ENCODE peak calls at places on chromosomes 5 and 9, in six cellular contexts. One of them, this sample, is unnamed.

GRCh38 chr9:24118170-24118569 is 292.1 kb upstream of the ELAVL2 start:
- DNase-seq in stimulated activated naive CD8-positive, alpha-beta T cell treated with anti-CD3 and anti-CD28 coated beads, Interleukin-15, amount 100 ng/mL, for 72 hours: no peak
- DNase-seq in activated naive CD4-positive, alpha-beta T cell: no peak
- DNase-seq in CD8-positive, alpha-beta memory T cell: no peak
- DNase-seq in fibroblast of pulmonary artery: no peak
- DNase-seq in stimulated activated CD4-positive, alpha-beta T cell treated with anti-CD3 and anti-CD28 coated beads, Interleukin-2, amount 100 ng/mL, for 48 hours: no peak
- DNase-seq in this sample: no peak

GRCh38 chr5:173554989-173555705 is 61.3 kb downstream of the BOD1 start:
- DNase-seq in fibroblast of pulmonary artery: no peak
- DNase-seq in stimulated activated CD4-positive, alpha-beta T cell treated with anti-CD3 and anti-CD28 coated beads, Interleukin-2, amount 100 ng/mL, for 48 hours: no peak
- DNase-seq in activated naive CD4-positive, alpha-beta T cell: no peak
- DNase-seq in stimulated activated naive CD8-positive, alpha-beta T cell treated with anti-CD3 and anti-CD28 coated beads, Interleukin-15, amount 100 ng/mL, for 72 hours: no peak
- DNase-seq in CD8-positive, alpha-beta memory T cell: no peak
- DNase-seq in this sample: no peak

GRCh38 chr5:147534172-147534951 is 24.5 kb upstream of the DPYSL3 start:
- DNase-seq in stimulated activated CD4-positive, alpha-beta T cell treated with anti-CD3 and anti-CD28 coated beads, Interleukin-2, amount 100 ng/mL, for 48 hours: no peak
- DNase-seq in CD8-positive, alpha-beta memory T cell: no peak
- DNase-seq in activated naive CD4-positive, alpha-beta T cell: no peak
- DNase-seq in stimulated activated naive CD8-positive, alpha-beta T cell treated with anti-CD3 and anti-CD28 coated beads, Interleukin-15, amount 100 ng/mL, for 72 hours: no peak
- DNase-seq in fibroblast of pulmonary artery: peak
- DNase-seq in this sample: peak

GRCh38 chr9:89060790-89061189 is 69.5 kb downstream of the S1PR3 start:
- DNase-seq in activated naive CD4-positive, alpha-beta T cell: no peak
- DNase-seq in stimulated activated CD4-positive, alpha-beta T cell treated with anti-CD3 and anti-CD28 coated beads, Interleukin-2, amount 100 ng/mL, for 48 hours: no peak
- DNase-seq in stimulated activated naive CD8-positive, alpha-beta T cell treated with anti-CD3 and anti-CD28 coated beads, Interleukin-15, amount 100 ng/mL, for 72 hours: no peak
- DNase-seq in fibroblast of pulmonary artery: no peak
- DNase-seq in CD8-positive, alpha-beta memory T cell: no peak
- DNase-seq in this sample: no peak

GRCh38 chr5:163105456-163105855 is 331.9 kb upstream of the CCNG1 start:
- DNase-seq in CD8-positive, alpha-beta memory T cell: no peak
- DNase-seq in activated naive CD4-positive, alpha-beta T cell: no peak
- DNase-seq in stimulated activated CD4-positive, alpha-beta T cell treated with anti-CD3 and anti-CD28 coated beads, Interleukin-2, amount 100 ng/mL, for 48 hours: no peak
- DNase-seq in stimulated activated naive CD8-positive, alpha-beta T cell treated with anti-CD3 and anti-CD28 coated beads, Interleukin-15, amount 100 ng/mL, for 72 hours: no peak
- DNase-seq in fibroblast of pulmonary artery: no peak
- DNase-seq in this sample: peak

GRCh38 chr5:89826938-89827337 is 582.6 kb downstream of the CETN3 start:
- DNase-seq in stimulated activated naive CD8-positive, alpha-beta T cell treated with anti-CD3 and anti-CD28 coated beads, Interleukin-15, amount 100 ng/mL, for 72 hours: no peak
- DNase-seq in fibroblast of pulmonary artery: no peak
- DNase-seq in activated naive CD4-positive, alpha-beta T cell: no peak
- DNase-seq in stimulated activated CD4-positive, alpha-beta T cell treated with anti-CD3 and anti-CD28 coated beads, Interleukin-2, amount 100 ng/mL, for 48 hours: no peak
- DNase-seq in CD8-positive, alpha-beta memory T cell: no peak
- DNase-seq in this sample: no peak

GRCh38 chr9:36165766-36166149 is 3.4 kb upstream of the CCIN start:
- DNase-seq in fibroblast of pulmonary artery: peak
- DNase-seq in stimulated activated CD4-positive, alpha-beta T cell treated with anti-CD3 and anti-CD28 coated beads, Interleukin-2, amount 100 ng/mL, for 48 hours: no peak
- DNase-seq in CD8-positive, alpha-beta memory T cell: no peak
- DNase-seq in stimulated activated naive CD8-positive, alpha-beta T cell treated with anti-CD3 and anti-CD28 coated beads, Interleukin-15, amount 100 ng/mL, for 72 hours: no peak
- DNase-seq in activated naive CD4-positive, alpha-beta T cell: no peak
- DNase-seq in this sample: peak

GRCh38 chr9:90034071-90034470 is 429.3 kb downstream of the GADD45G start:
- DNase-seq in stimulated activated CD4-positive, alpha-beta T cell treated with anti-CD3 and anti-CD28 coated beads, Interleukin-2, amount 100 ng/mL, for 48 hours: no peak
- DNase-seq in stimulated activated naive CD8-positive, alpha-beta T cell treated with anti-CD3 and anti-CD28 coated beads, Interleukin-15, amount 100 ng/mL, for 72 hours: no peak
- DNase-seq in fibroblast of pulmonary artery: no peak
- DNase-seq in CD8-positive, alpha-beta memory T cell: no peak
- DNase-seq in activated naive CD4-positive, alpha-beta T cell: no peak
- DNase-seq in this sample: no peak

GRCh38 chr5:84715087-84715486 is 330.4 kb upstream of the EDIL3 start:
- DNase-seq in stimulated activated naive CD8-positive, alpha-beta T cell treated with anti-CD3 and anti-CD28 coated beads, Interleukin-15, amount 100 ng/mL, for 72 hours: no peak
- DNase-seq in CD8-positive, alpha-beta memory T cell: no peak
- DNase-seq in stimulated activated CD4-positive, alpha-beta T cell treated with anti-CD3 and anti-CD28 coated beads, Interleukin-2, amount 100 ng/mL, for 48 hours: no peak
- DNase-seq in activated naive CD4-positive, alpha-beta T cell: no peak
- DNase-seq in fibroblast of pulmonary artery: peak
- DNase-seq in this sample: peak

GRCh38 chr9:127283917-127284316 is 19.3 kb downstream of the GARNL3 start:
- DNase-seq in activated naive CD4-positive, alpha-beta T cell: no peak
- DNase-seq in fibroblast of pulmonary artery: peak
- DNase-seq in stimulated activated CD4-positive, alpha-beta T cell treated with anti-CD3 and anti-CD28 coated beads, Interleukin-2, amount 100 ng/mL, for 48 hours: no peak
- DNase-seq in CD8-positive, alpha-beta memory T cell: peak
- DNase-seq in stimulated activated naive CD8-positive, alpha-beta T cell treated with anti-CD3 and anti-CD28 coated beads, Interleukin-15, amount 100 ng/mL, for 72 hours: no peak
- DNase-seq in this sample: peak

GRCh38 chr5:35229076-35230042 is 928 bp downstream of the PRLR start:
- DNase-seq in stimulated activated CD4-positive, alpha-beta T cell treated with anti-CD3 and anti-CD28 coated beads, Interleukin-2, amount 100 ng/mL, for 48 hours: no peak
- DNase-seq in CD8-positive, alpha-beta memory T cell: no peak
- DNase-seq in fibroblast of pulmonary artery: no peak
- DNase-seq in activated naive CD4-positive, alpha-beta T cell: no peak
- DNase-seq in stimulated activated naive CD8-positive, alpha-beta T cell treated with anti-CD3 and anti-CD28 coated beads, Interleukin-15, amount 100 ng/mL, for 72 hours: peak
- DNase-seq in this sample: peak

GRCh38 chr5:68137451-68138190 is 77.9 kb upstream of the PIK3R1 start:
- DNase-seq in CD8-positive, alpha-beta memory T cell: no peak
- DNase-seq in fibroblast of pulmonary artery: no peak
- DNase-seq in activated naive CD4-positive, alpha-beta T cell: no peak
- DNase-seq in stimulated activated naive CD8-positive, alpha-beta T cell treated with anti-CD3 and anti-CD28 coated beads, Interleukin-15, amount 100 ng/mL, for 72 hours: no peak
- DNase-seq in stimulated activated CD4-positive, alpha-beta T cell treated with anti-CD3 and anti-CD28 coated beads, Interleukin-2, amount 100 ng/mL, for 48 hours: no peak
- DNase-seq in this sample: peak

GRCh38 chr5:132391870-132392269 is 22.4 kb downstream of the SLC22A5 start:
- DNase-seq in stimulated activated CD4-positive, alpha-beta T cell treated with anti-CD3 and anti-CD28 coated beads, Interleukin-2, amount 100 ng/mL, for 48 hours: no peak
- DNase-seq in CD8-positive, alpha-beta memory T cell: no peak
- DNase-seq in activated naive CD4-positive, alpha-beta T cell: no peak
- DNase-seq in stimulated activated naive CD8-positive, alpha-beta T cell treated with anti-CD3 and anti-CD28 coated beads, Interleukin-15, amount 100 ng/mL, for 72 hours: no peak
- DNase-seq in fibroblast of pulmonary artery: no peak
- DNase-seq in this sample: no peak

GRCh38 chr5:157566902-157567489 is 8.6 kb downstream of the ADAM19 start:
- DNase-seq in fibroblast of pulmonary artery: no peak
- DNase-seq in activated naive CD4-positive, alpha-beta T cell: no peak
- DNase-seq in stimulated activated naive CD8-positive, alpha-beta T cell treated with anti-CD3 and anti-CD28 coated beads, Interleukin-15, amount 100 ng/mL, for 72 hours: no peak
- DNase-seq in stimulated activated CD4-positive, alpha-beta T cell treated with anti-CD3 and anti-CD28 coated beads, Interleukin-2, amount 100 ng/mL, for 48 hours: no peak
- DNase-seq in CD8-positive, alpha-beta memory T cell: no peak
- DNase-seq in this sample: no peak

GRCh38 chr5:134396274-134396673 is 15.4 kb downstream of the CDKN2AIPNL start:
- DNase-seq in CD8-positive, alpha-beta memory T cell: no peak
- DNase-seq in activated naive CD4-positive, alpha-beta T cell: no peak
- DNase-seq in stimulated activated CD4-positive, alpha-beta T cell treated with anti-CD3 and anti-CD28 coated beads, Interleukin-2, amount 100 ng/mL, for 48 hours: no peak
- DNase-seq in stimulated activated naive CD8-positive, alpha-beta T cell treated with anti-CD3 and anti-CD28 coated beads, Interleukin-15, amount 100 ng/mL, for 72 hours: no peak
- DNase-seq in fibroblast of pulmonary artery: no peak
- DNase-seq in this sample: no peak

GRCh38 chr9:32839013-32839442 is 55.7 kb downstream of the TMEM215 start:
- DNase-seq in stimulated activated CD4-positive, alpha-beta T cell treated with anti-CD3 and anti-CD28 coated beads, Interleukin-2, amount 100 ng/mL, for 48 hours: no peak
- DNase-seq in CD8-positive, alpha-beta memory T cell: no peak
- DNase-seq in stimulated activated naive CD8-positive, alpha-beta T cell treated with anti-CD3 and anti-CD28 coated beads, Interleukin-15, amount 100 ng/mL, for 72 hours: no peak
- DNase-seq in activated naive CD4-positive, alpha-beta T cell: no peak
- DNase-seq in fibroblast of pulmonary artery: no peak
- DNase-seq in this sample: no peak

GRCh38 chr5:158878227-158878626 is 221.5 kb downstream of the EBF1 start:
- DNase-seq in CD8-positive, alpha-beta memory T cell: no peak
- DNase-seq in stimulated activated CD4-positive, alpha-beta T cell treated with anti-CD3 and anti-CD28 coated beads, Interleukin-2, amount 100 ng/mL, for 48 hours: no peak
- DNase-seq in fibroblast of pulmonary artery: no peak
- DNase-seq in stimulated activated naive CD8-positive, alpha-beta T cell treated with anti-CD3 and anti-CD28 coated beads, Interleukin-15, amount 100 ng/mL, for 72 hours: no peak
- DNase-seq in activated naive CD4-positive, alpha-beta T cell: no peak
- DNase-seq in this sample: no peak

GRCh38 chr9:134314950-134315715 is 11.1 kb upstream of the RXRA start:
- DNase-seq in CD8-positive, alpha-beta memory T cell: no peak
- DNase-seq in stimulated activated CD4-positive, alpha-beta T cell treated with anti-CD3 and anti-CD28 coated beads, Interleukin-2, amount 100 ng/mL, for 48 hours: no peak
- DNase-seq in activated naive CD4-positive, alpha-beta T cell: no peak
- DNase-seq in stimulated activated naive CD8-positive, alpha-beta T cell treated with anti-CD3 and anti-CD28 coated beads, Interleukin-15, amount 100 ng/mL, for 72 hours: no peak
- DNase-seq in fibroblast of pulmonary artery: no peak
- DNase-seq in this sample: no peak

GRCh38 chr9:37060821-37061220 is 26.8 kb upstream of the PAX5 start:
- DNase-seq in fibroblast of pulmonary artery: no peak
- DNase-seq in stimulated activated naive CD8-positive, alpha-beta T cell treated with anti-CD3 and anti-CD28 coated beads, Interleukin-15, amount 100 ng/mL, for 72 hours: no peak
- DNase-seq in CD8-positive, alpha-beta memory T cell: no peak
- DNase-seq in stimulated activated CD4-positive, alpha-beta T cell treated with anti-CD3 and anti-CD28 coated beads, Interleukin-2, amount 100 ng/mL, for 48 hours: no peak
- DNase-seq in activated naive CD4-positive, alpha-beta T cell: no peak
- DNase-seq in this sample: no peak

GRCh38 chr9:126150411-126151030 is 176.1 kb upstream of the MVB12B start:
- DNase-seq in stimulated activated CD4-positive, alpha-beta T cell treated with anti-CD3 and anti-CD28 coated beads, Interleukin-2, amount 100 ng/mL, for 48 hours: no peak
- DNase-seq in CD8-positive, alpha-beta memory T cell: no peak
- DNase-seq in activated naive CD4-positive, alpha-beta T cell: no peak
- DNase-seq in stimulated activated naive CD8-positive, alpha-beta T cell treated with anti-CD3 and anti-CD28 coated beads, Interleukin-15, amount 100 ng/mL, for 72 hours: no peak
- DNase-seq in fibroblast of pulmonary artery: no peak
- DNase-seq in this sample: no peak

GRCh38 chr5:123546657-123547056 is 34.7 kb downstream of the CSNK1G3 start:
- DNase-seq in activated naive CD4-positive, alpha-beta T cell: no peak
- DNase-seq in CD8-positive, alpha-beta memory T cell: no peak
- DNase-seq in fibroblast of pulmonary artery: no peak
- DNase-seq in stimulated activated naive CD8-positive, alpha-beta T cell treated with anti-CD3 and anti-CD28 coated beads, Interleukin-15, amount 100 ng/mL, for 72 hours: no peak
- DNase-seq in stimulated activated CD4-positive, alpha-beta T cell treated with anti-CD3 and anti-CD28 coated beads, Interleukin-2, amount 100 ng/mL, for 48 hours: no peak
- DNase-seq in this sample: no peak

GRCh38 chr5:119582987-119583386 is 46.4 kb upstream of the FAM170A start:
- DNase-seq in activated naive CD4-positive, alpha-beta T cell: no peak
- DNase-seq in fibroblast of pulmonary artery: no peak
- DNase-seq in stimulated activated CD4-positive, alpha-beta T cell treated with anti-CD3 and anti-CD28 coated beads, Interleukin-2, amount 100 ng/mL, for 48 hours: no peak
- DNase-seq in stimulated activated naive CD8-positive, alpha-beta T cell treated with anti-CD3 and anti-CD28 coated beads, Interleukin-15, amount 100 ng/mL, for 72 hours: no peak
- DNase-seq in CD8-positive, alpha-beta memory T cell: no peak
- DNase-seq in this sample: no peak

GRCh38 chr9:114098660-114099522 is at the start of gene KIF12:
- DNase-seq in activated naive CD4-positive, alpha-beta T cell: no peak
- DNase-seq in stimulated activated CD4-positive, alpha-beta T cell treated with anti-CD3 and anti-CD28 coated beads, Interleukin-2, amount 100 ng/mL, for 48 hours: no peak
- DNase-seq in CD8-positive, alpha-beta memory T cell: no peak
- DNase-seq in fibroblast of pulmonary artery: no peak
- DNase-seq in stimulated activated naive CD8-positive, alpha-beta T cell treated with anti-CD3 and anti-CD28 coated beads, Interleukin-15, amount 100 ng/mL, for 72 hours: no peak
- DNase-seq in this sample: no peak

GRCh38 chr5:96318569-96319100 is 114.4 kb downstream of the PCSK1 start:
- DNase-seq in CD8-positive, alpha-beta memory T cell: no peak
- DNase-seq in activated naive CD4-positive, alpha-beta T cell: no peak
- DNase-seq in stimulated activated CD4-positive, alpha-beta T cell treated with anti-CD3 and anti-CD28 coated beads, Interleukin-2, amount 100 ng/mL, for 48 hours: no peak
- DNase-seq in stimulated activated naive CD8-positive, alpha-beta T cell treated with anti-CD3 and anti-CD28 coated beads, Interleukin-15, amount 100 ng/mL, for 72 hours: no peak
- DNase-seq in fibroblast of pulmonary artery: no peak
- DNase-seq in this sample: no peak

GRCh38 chr9:114282926-114283325 is 40.0 kb upstream of the ORM1 start:
- DNase-seq in stimulated activated naive CD8-positive, alpha-beta T cell treated with anti-CD3 and anti-CD28 coated beads, Interleukin-15, amount 100 ng/mL, for 72 hours: peak
- DNase-seq in fibroblast of pulmonary artery: peak
- DNase-seq in CD8-positive, alpha-beta memory T cell: no peak
- DNase-seq in stimulated activated CD4-positive, alpha-beta T cell treated with anti-CD3 and anti-CD28 coated beads, Interleukin-2, amount 100 ng/mL, for 48 hours: no peak
- DNase-seq in activated naive CD4-positive, alpha-beta T cell: no peak
- DNase-seq in this sample: peak

GRCh38 chr5:92836861-92837755 is 743.9 kb downstream of the NR2F1-AS1 start:
- DNase-seq in CD8-positive, alpha-beta memory T cell: no peak
- DNase-seq in activated naive CD4-positive, alpha-beta T cell: no peak
- DNase-seq in stimulated activated naive CD8-positive, alpha-beta T cell treated with anti-CD3 and anti-CD28 coated beads, Interleukin-15, amount 100 ng/mL, for 72 hours: no peak
- DNase-seq in stimulated activated CD4-positive, alpha-beta T cell treated with anti-CD3 and anti-CD28 coated beads, Interleukin-2, amount 100 ng/mL, for 48 hours: no peak
- DNase-seq in fibroblast of pulmonary artery: peak
- DNase-seq in this sample: peak

GRCh38 chr5:154110781-154111180 is 72.0 kb downstream of the MFAP3 start:
- DNase-seq in stimulated activated CD4-positive, alpha-beta T cell treated with anti-CD3 and anti-CD28 coated beads, Interleukin-2, amount 100 ng/mL, for 48 hours: no peak
- DNase-seq in fibroblast of pulmonary artery: peak
- DNase-seq in CD8-positive, alpha-beta memory T cell: no peak
- DNase-seq in activated naive CD4-positive, alpha-beta T cell: no peak
- DNase-seq in stimulated activated naive CD8-positive, alpha-beta T cell treated with anti-CD3 and anti-CD28 coated beads, Interleukin-15, amount 100 ng/mL, for 72 hours: no peak
- DNase-seq in this sample: peak

GRCh38 chr5:38831909-38832308 is 13.9 kb upstream of the OSMR start:
- DNase-seq in CD8-positive, alpha-beta memory T cell: no peak
- DNase-seq in stimulated activated CD4-positive, alpha-beta T cell treated with anti-CD3 and anti-CD28 coated beads, Interleukin-2, amount 100 ng/mL, for 48 hours: no peak
- DNase-seq in activated naive CD4-positive, alpha-beta T cell: no peak
- DNase-seq in fibroblast of pulmonary artery: peak
- DNase-seq in stimulated activated naive CD8-positive, alpha-beta T cell treated with anti-CD3 and anti-CD28 coated beads, Interleukin-15, amount 100 ng/mL, for 72 hours: no peak
- DNase-seq in this sample: peak

GRCh38 chr5:139694556-139695182 is 46.5 kb downstream of the CXXC5 start:
- DNase-seq in stimulated activated naive CD8-positive, alpha-beta T cell treated with anti-CD3 and anti-CD28 coated beads, Interleukin-15, amount 100 ng/mL, for 72 hours: no peak
- DNase-seq in fibroblast of pulmonary artery: no peak
- DNase-seq in CD8-positive, alpha-beta memory T cell: no peak
- DNase-seq in stimulated activated CD4-positive, alpha-beta T cell treated with anti-CD3 and anti-CD28 coated beads, Interleukin-2, amount 100 ng/mL, for 48 hours: no peak
- DNase-seq in activated naive CD4-positive, alpha-beta T cell: no peak
- DNase-seq in this sample: no peak

GRCh38 chr9:134666208-134666607 is 24.6 kb downstream of the COL5A1 start:
- DNase-seq in CD8-positive, alpha-beta memory T cell: no peak
- DNase-seq in activated naive CD4-positive, alpha-beta T cell: no peak
- DNase-seq in fibroblast of pulmonary artery: no peak
- DNase-seq in stimulated activated CD4-positive, alpha-beta T cell treated with anti-CD3 and anti-CD28 coated beads, Interleukin-2, amount 100 ng/mL, for 48 hours: no peak
- DNase-seq in stimulated activated naive CD8-positive, alpha-beta T cell treated with anti-CD3 and anti-CD28 coated beads, Interleukin-15, amount 100 ng/mL, for 72 hours: no peak
- DNase-seq in this sample: no peak

GRCh38 chr9:137172907-137173794 is 1.3 kb upstream of the TMEM210 start:
- DNase-seq in stimulated activated naive CD8-positive, alpha-beta T cell treated with anti-CD3 and anti-CD28 coated beads, Interleukin-15, amount 100 ng/mL, for 72 hours: no peak
- DNase-seq in activated naive CD4-positive, alpha-beta T cell: no peak
- DNase-seq in fibroblast of pulmonary artery: no peak
- DNase-seq in stimulated activated CD4-positive, alpha-beta T cell treated with anti-CD3 and anti-CD28 coated beads, Interleukin-2, amount 100 ng/mL, for 48 hours: no peak
- DNase-seq in CD8-positive, alpha-beta memory T cell: no peak
- DNase-seq in this sample: no peak

GRCh38 chr9:135797507-135798302 is 95.7 kb downstream of the KCNT1 start:
- DNase-seq in fibroblast of pulmonary artery: peak
- DNase-seq in activated naive CD4-positive, alpha-beta T cell: no peak
- DNase-seq in stimulated activated naive CD8-positive, alpha-beta T cell treated with anti-CD3 and anti-CD28 coated beads, Interleukin-15, amount 100 ng/mL, for 72 hours: peak
- DNase-seq in stimulated activated CD4-positive, alpha-beta T cell treated with anti-CD3 and anti-CD28 coated beads, Interleukin-2, amount 100 ng/mL, for 48 hours: peak
- DNase-seq in CD8-positive, alpha-beta memory T cell: no peak
- DNase-seq in this sample: peak

GRCh38 chr9:88808761-88809370 is 182.4 kb upstream of the S1PR3 start:
- DNase-seq in stimulated activated naive CD8-positive, alpha-beta T cell treated with anti-CD3 and anti-CD28 coated beads, Interleukin-15, amount 100 ng/mL, for 72 hours: no peak
- DNase-seq in stimulated activated CD4-positive, alpha-beta T cell treated with anti-CD3 and anti-CD28 coated beads, Interleukin-2, amount 100 ng/mL, for 48 hours: no peak
- DNase-seq in CD8-positive, alpha-beta memory T cell: no peak
- DNase-seq in fibroblast of pulmonary artery: no peak
- DNase-seq in activated naive CD4-positive, alpha-beta T cell: no peak
- DNase-seq in this sample: no peak

GRCh38 chr9:4769321-4770080 is 23.2 kb upstream of the RCL1 start:
- DNase-seq in fibroblast of pulmonary artery: peak
- DNase-seq in stimulated activated CD4-positive, alpha-beta T cell treated with anti-CD3 and anti-CD28 coated beads, Interleukin-2, amount 100 ng/mL, for 48 hours: no peak
- DNase-seq in CD8-positive, alpha-beta memory T cell: no peak
- DNase-seq in activated naive CD4-positive, alpha-beta T cell: no peak
- DNase-seq in stimulated activated naive CD8-positive, alpha-beta T cell treated with anti-CD3 and anti-CD28 coated beads, Interleukin-15, amount 100 ng/mL, for 72 hours: no peak
- DNase-seq in this sample: peak

GRCh38 chr5:55523293-55523692 is 11.5 kb downstream of the PLPP1 start:
- DNase-seq in activated naive CD4-positive, alpha-beta T cell: no peak
- DNase-seq in stimulated activated naive CD8-positive, alpha-beta T cell treated with anti-CD3 and anti-CD28 coated beads, Interleukin-15, amount 100 ng/mL, for 72 hours: no peak
- DNase-seq in fibroblast of pulmonary artery: no peak
- DNase-seq in stimulated activated CD4-positive, alpha-beta T cell treated with anti-CD3 and anti-CD28 coated beads, Interleukin-2, amount 100 ng/mL, for 48 hours: no peak
- DNase-seq in CD8-positive, alpha-beta memory T cell: no peak
- DNase-seq in this sample: no peak

GRCh38 chr9:5958273-5958672 is 57.2 kb downstream of the RANBP6 start:
- DNase-seq in stimulated activated CD4-positive, alpha-beta T cell treated with anti-CD3 and anti-CD28 coated beads, Interleukin-2, amount 100 ng/mL, for 48 hours: no peak
- DNase-seq in activated naive CD4-positive, alpha-beta T cell: no peak
- DNase-seq in CD8-positive, alpha-beta memory T cell: no peak
- DNase-seq in stimulated activated naive CD8-positive, alpha-beta T cell treated with anti-CD3 and anti-CD28 coated beads, Interleukin-15, amount 100 ng/mL, for 72 hours: no peak
- DNase-seq in fibroblast of pulmonary artery: no peak
- DNase-seq in this sample: no peak

GRCh38 chr5:29079771-29080170 is 2041.4 kb upstream of the CDH9 start:
- DNase-seq in CD8-positive, alpha-beta memory T cell: no peak
- DNase-seq in stimulated activated CD4-positive, alpha-beta T cell treated with anti-CD3 and anti-CD28 coated beads, Interleukin-2, amount 100 ng/mL, for 48 hours: no peak
- DNase-seq in activated naive CD4-positive, alpha-beta T cell: no peak
- DNase-seq in fibroblast of pulmonary artery: no peak
- DNase-seq in stimulated activated naive CD8-positive, alpha-beta T cell treated with anti-CD3 and anti-CD28 coated beads, Interleukin-15, amount 100 ng/mL, for 72 hours: no peak
- DNase-seq in this sample: no peak

GRCh38 chr5:150053231-150053626 is 33.1 kb downstream of the CSF1R start:
- DNase-seq in stimulated activated CD4-positive, alpha-beta T cell treated with anti-CD3 and anti-CD28 coated beads, Interleukin-2, amount 100 ng/mL, for 48 hours: no peak
- DNase-seq in activated naive CD4-positive, alpha-beta T cell: no peak
- DNase-seq in stimulated activated naive CD8-positive, alpha-beta T cell treated with anti-CD3 and anti-CD28 coated beads, Interleukin-15, amount 100 ng/mL, for 72 hours: no peak
- DNase-seq in fibroblast of pulmonary artery: peak
- DNase-seq in CD8-positive, alpha-beta memory T cell: no peak
- DNase-seq in this sample: peak

GRCh38 chr5:135993894-135994514 is 34.8 kb upstream of the TGFBI start:
- DNase-seq in stimulated activated CD4-positive, alpha-beta T cell treated with anti-CD3 and anti-CD28 coated beads, Interleukin-2, amount 100 ng/mL, for 48 hours: no peak
- DNase-seq in fibroblast of pulmonary artery: no peak
- DNase-seq in stimulated activated naive CD8-positive, alpha-beta T cell treated with anti-CD3 and anti-CD28 coated beads, Interleukin-15, amount 100 ng/mL, for 72 hours: no peak
- DNase-seq in activated naive CD4-positive, alpha-beta T cell: no peak
- DNase-seq in CD8-positive, alpha-beta memory T cell: no peak
- DNase-seq in this sample: peak